ENCODE peak calls at places on chromosomes 6 and 20, in five cellular contexts. Q is CD4-positive, alpha-beta T cell; D is NCI-H1092 treated with DMSO at 0.1 percent for 48 hours; S is IMR-90; R is neural crest cell. O is an unnamed sample.

GRCh38 chr20:18166939-18167338 is 29.3 kb downstream of the KAT14 start:
- DNase-seq in Q (no peak), D (no peak), S (no peak), R (no peak), O (no peak)

GRCh38 chr20:41133709-41134361 is 3.5 kb upstream of the PLCG1 start:
- DNase-seq in Q (peak; percentile 31), D (no peak), S (peak; percentile 18), R (no peak), O (peak; percentile 90)

GRCh38 chr20:34553366-34553867 is 5.1 kb upstream of the MAP1LC3A start:
- DNase-seq in Q (no peak), D (no peak), S (no peak), R (no peak), O (no peak)

GRCh38 chr6:148128014-148128730 is 214.5 kb upstream of the SASH1 start:
- DNase-seq in Q (no peak), D (no peak), S (no peak), R (no peak), O (peak; percentile 59)

GRCh38 chr6:51753635-51754034 is 333.8 kb downstream of the PKHD1 start:
- DNase-seq in Q (no peak), D (no peak), S (no peak), R (peak; percentile 45), O (peak; percentile 39)

GRCh38 chr6:34447915-34448314 is 18.0 kb upstream of the PACSIN1 start:
- DNase-seq in Q (no peak), D (no peak), S (no peak), R (no peak), O (peak; percentile 27)

GRCh38 chr20:47502271-47502730 is 614 bp downstream of the NCOA3 start:
- DNase-seq in Q (peak; percentile 7), D (peak; percentile 59), S (peak; percentile 8), R (peak; percentile 19), O (peak; percentile 16)

GRCh38 chr6:33923857-33924514 is 120.2 kb upstream of the MLN start:
- DNase-seq in Q (no peak), D (no peak), S (no peak), R (no peak), O (no peak)

GRCh38 chr6:15327271-15327670 is 81.4 kb downstream of the JARID2 start:
- DNase-seq in Q (peak; percentile 7), D (no peak), S (no peak), R (no peak), O (no peak)

GRCh38 chr6:66096679-66097078 is 389.7 kb upstream of the EYS start:
- DNase-seq in Q (no peak), D (no peak), S (no peak), R (no peak), O (no peak)

GRCh38 chr20:35788796-35789195 is 17.0 kb downstream of the PHF20 start:
- DNase-seq in Q (no peak), D (no peak), S (no peak), R (no peak), O (no peak)

GRCh38 chr6:125584468-125584939 is 164.9 kb upstream of the HEY2 start:
- DNase-seq in Q (no peak), D (no peak), S (peak; percentile 1), R (peak; percentile 29), O (peak; percentile 20)

GRCh38 chr6:66496659-66497058 is 789.6 kb upstream of the EYS start:
- DNase-seq in Q (no peak), D (peak; percentile 0), S (no peak), R (no peak), O (peak; percentile 51)

GRCh38 chr6:22681761-22682160 is 112.4 kb downstream of the HDGFL1 start:
- DNase-seq in Q (no peak), D (no peak), S (no peak), R (no peak), O (no peak)

GRCh38 chr20:24911461-24911860 is 37.6 kb upstream of the CST7 start:
- DNase-seq in Q (no peak), D (no peak), S (no peak), R (no peak), O (no peak)

GRCh38 chr20:634526-634925 is 18.5 kb downstream of the SRXN1 start:
- DNase-seq in Q (no peak), D (no peak), S (no peak), R (no peak), O (no peak)

GRCh38 chr20:24738981-24739633 is 210.0 kb upstream of the CST7 start:
- DNase-seq in Q (no peak), D (no peak), S (no peak), R (no peak), O (no peak)

GRCh38 chr6:89941031-89941775 is 46.9 kb downstream of the GJA10 start:
- DNase-seq in Q (no peak), D (peak; percentile 67), S (no peak), R (peak; percentile 20), O (no peak)

GRCh38 chr20:7274870-7275269 is 507.4 kb downstream of the BMP2 start:
- DNase-seq in Q (no peak), D (no peak), S (no peak), R (no peak), O (no peak)

GRCh38 chr20:44704551-44704971 is 10.6 kb upstream of the CCN5 start:
- DNase-seq in Q (no peak), D (no peak), S (peak; percentile 79), R (no peak), O (peak; percentile 34)

GRCh38 chr20:32509639-32510066 is 75.5 kb downstream of the NOL4L start:
- DNase-seq in Q (peak; percentile 63), D (no peak), S (peak; percentile 54), R (no peak), O (no peak)

GRCh38 chr20:43681991-43682410 is 15.1 kb downstream of the MYBL2 start:
- DNase-seq in Q (no peak), D (peak; percentile 38), S (no peak), R (no peak), O (no peak)

GRCh38 chr20:3752386-3752759 is 15.2 kb downstream of the ADISSP start:
- DNase-seq in Q (no peak), D (no peak), S (no peak), R (no peak), O (no peak)

GRCh38 chr6:6972456-6972855 is 135.3 kb upstream of the RREB1 start:
- DNase-seq in Q (no peak), D (no peak), S (peak; percentile 25), R (no peak), O (peak; percentile 68)

GRCh38 chr20:30500829-30501440 is 756.5 kb upstream of the DEFB115 start:
- DNase-seq in Q (no peak), D (no peak), S (no peak), R (no peak), O (no peak)

GRCh38 chr6:53679446-53679933 is 13.9 kb upstream of the KLHL31 start:
- DNase-seq in Q (no peak), D (no peak), S (peak; percentile 46), R (no peak), O (peak; percentile 58)

GRCh38 chr6:90811596-90812226 is 224.8 kb upstream of the MAP3K7 start:
- DNase-seq in Q (no peak), D (peak; percentile 94), S (no peak), R (no peak), O (no peak)

GRCh38 chr6:29554764-29555163 is 4.8 kb downstream of the UBD start:
- DNase-seq in Q (no peak), D (no peak), S (no peak), R (no peak), O (no peak)

GRCh38 chr20:6122873-6123649 is at the start of gene FERMT1:
- DNase-seq in Q (no peak), D (peak; percentile 74), S (peak; percentile 54), R (peak; percentile 45), O (peak; percentile 84)

GRCh38 chr6:113690255-113690956 is 166.7 kb upstream of the MARCKS start:
- DNase-seq in Q (no peak), D (no peak), S (peak; percentile 94), R (no peak), O (peak; percentile 88)

GRCh38 chr6:18308070-18308735 is 43.9 kb upstream of the DEK start:
- DNase-seq in Q (no peak), D (no peak), S (peak; percentile 89), R (no peak), O (no peak)

GRCh38 chr6:139047677-139048076 is 19.1 kb downstream of the ABRACL start:
- DNase-seq in Q (no peak), D (no peak), S (no peak), R (no peak), O (no peak)

GRCh38 chr20:60362531-60362930 is 404.3 kb downstream of the CDH26 start:
- DNase-seq in Q (no peak), D (no peak), S (no peak), R (no peak), O (no peak)

GRCh38 chr6:111992851-111993250 is 61.1 kb upstream of the CCN6 start:
- DNase-seq in Q (peak; percentile 57), D (no peak), S (peak; percentile 52), R (no peak), O (no peak)

GRCh38 chr20:11686900-11687543 is 230.7 kb upstream of the BTBD3 start:
- DNase-seq in Q (no peak), D (peak; percentile 92), S (peak; percentile 1), R (no peak), O (no peak)

GRCh38 chr6:28542440-28543293 is 17.0 kb downstream of the GPX5 start:
- DNase-seq in Q (peak; percentile 48), D (peak; percentile 16), S (peak; percentile 91), R (peak; percentile 62), O (peak; percentile 90)

O was measured in MCF 10A.